ENCODE peak calls at places on chromosomes 1 and 21, in five cellular contexts. U is prostate gland, V is fibroblast of lung, S is Panc1, O is right cardiac atrium. J is an unnamed sample.

GRCh38 chr1:107244734-107245495 is 104.1 kb downstream of the NTNG1 start:
- DNase-seq in U (no peak), V (no peak), S (no peak), O (no peak), J (no peak)

GRCh38 chr21:45080639-45081414 is 6.4 kb downstream of the ADARB1 start:
- DNase-seq in U (no peak), V (peak; percentile 48), S (no peak), O (no peak), J (no peak)

GRCh38 chr1:236608930-236609726 is 4.8 kb upstream of the HEATR1 start:
- DNase-seq in U (no peak), V (peak; percentile 60), S (no peak), O (peak; percentile 77), J (no peak)

GRCh38 chr1:32496127-32496526 is 31.3 kb downstream of the ZBTB8B start:
- DNase-seq in U (peak; percentile 19), V (peak; percentile 59), S (no peak), O (peak; percentile 55), J (no peak)

GRCh38 chr1:171434717-171435346 is 50.5 kb upstream of the PRRC2C start:
- DNase-seq in U (no peak), V (peak; percentile 88), S (no peak), O (peak; percentile 54), J (peak; percentile 44)

GRCh38 chr1:39409055-39409816 is 82.2 kb upstream of the BMP8A start:
- DNase-seq in U (no peak), V (peak; percentile 72), S (no peak), O (peak; percentile 85), J (no peak)

GRCh38 chr1:41588334-41588875 is 103.9 kb upstream of the EDN2 start:
- DNase-seq in U (no peak), V (no peak), S (no peak), O (no peak), J (no peak)

GRCh38 chr1:78359666-78360065 is 131.1 kb upstream of the PTGFR start:
- DNase-seq in U (no peak), V (peak; percentile 21), S (no peak), O (no peak), J (no peak)

GRCh38 chr1:42847721-42848470 is 1.5 kb downstream of the ZNF691 start:
- DNase-seq in U (no peak), V (no peak), S (no peak), O (no peak), J (no peak)

GRCh38 chr1:246198141-246198820 is 308.8 kb downstream of the SMYD3 start:
- DNase-seq in U (no peak), V (no peak), S (no peak), O (no peak), J (no peak)

GRCh38 chr1:36239941-36240637 is 15.8 kb downstream of the THRAP3 start:
- DNase-seq in U (no peak), V (peak; percentile 86), S (no peak), O (no peak), J (no peak)

GRCh38 chr1:172041689-172042088 is 200.4 kb downstream of the DNM3 start:
- DNase-seq in U (no peak), V (peak; percentile 41), S (peak; percentile 18), O (no peak), J (no peak)

GRCh38 chr1:77382361-77382760 is 100.5 kb downstream of the AK5 start:
- DNase-seq in U (no peak), V (peak; percentile 32), S (no peak), O (no peak), J (peak; percentile 14)

GRCh38 chr1:234656070-234656875 is 46.3 kb upstream of the IRF2BP2 start:
- DNase-seq in U (no peak), V (no peak), S (no peak), O (no peak), J (no peak)

GRCh38 chr1:89855413-89856123 is 34.7 kb downstream of the LRRC8D start:
- DNase-seq in U (no peak), V (peak; percentile 61), S (no peak), O (no peak), J (no peak)

GRCh38 chr1:26317612-26318337 is at the start of gene CD52:
- DNase-seq in U (no peak), V (no peak), S (no peak), O (peak; percentile 38), J (no peak)

GRCh38 chr1:200899954-200900867 is 5.5 kb downstream of the INAVA start:
- DNase-seq in U (no peak), V (no peak), S (no peak), O (no peak), J (no peak)

GRCh38 chr1:205961970-205962820 is 18.9 kb upstream of the SLC26A9 start:
- DNase-seq in U (peak; percentile 25), V (peak; percentile 12), S (no peak), O (no peak), J (no peak)

GRCh38 chr1:156491151-156491949 is 9.2 kb downstream of the MEF2D start:
- DNase-seq in U (no peak), V (no peak), S (no peak), O (peak; percentile 27), J (no peak)

GRCh38 chr1:156493154-156493631 is 7.4 kb downstream of the MEF2D start:
- DNase-seq in U (peak; percentile 84), V (no peak), S (no peak), O (peak; percentile 73), J (no peak)

GRCh38 chr1:156492013-156492590 is 8.5 kb downstream of the MEF2D start:
- DNase-seq in U (no peak), V (no peak), S (no peak), O (peak; percentile 60), J (no peak)

GRCh38 chr1:156493749-156494148 is 6.8 kb downstream of the MEF2D start:
- DNase-seq in U (no peak), V (no peak), S (no peak), O (peak; percentile 46), J (no peak)

DNA sequence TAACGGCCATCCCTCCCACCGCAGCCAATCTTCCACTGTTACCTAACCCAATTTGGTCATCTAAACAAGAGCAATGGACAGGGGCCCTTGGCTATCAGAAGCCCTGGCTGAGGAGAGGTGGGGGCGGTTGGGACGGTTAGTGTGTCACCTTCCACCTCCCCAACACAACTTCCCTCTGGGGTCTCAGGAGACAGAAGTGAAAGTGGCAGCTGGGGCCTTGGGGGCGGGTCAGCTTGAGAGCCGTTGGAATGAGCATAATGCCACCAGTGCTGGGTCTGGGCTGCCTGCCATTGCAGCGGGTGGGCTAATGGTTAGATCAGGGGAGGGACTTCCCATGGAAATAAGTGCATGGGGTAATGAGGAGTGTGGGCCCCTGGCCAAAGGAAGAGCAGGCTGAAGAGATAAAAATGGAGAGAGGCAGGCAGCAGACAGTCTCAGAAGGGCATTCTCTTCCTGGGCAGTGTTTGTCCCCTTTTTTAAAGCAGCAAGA is 7.9 kb downstream of the MEF2D start:
- DNase-seq in U (no peak), V (no peak), S (no peak), O (peak; percentile 77), J (no peak)
- H3K27ac ChIP-seq in U (peak overlapping the region; percentile 80), V (no peak overlapping the region), S (no peak overlapping the region), O (peak overlapping the region; percentile 96), J (no peak overlapping the region)

GRCh38 chr1:117007719-117008013 is 6.1 kb downstream of the CD101 start:
- DNase-seq in U (no peak), V (no peak), S (no peak), O (no peak), J (no peak)

GRCh38 chr1:117001254-117001927 is at the start of gene CD101:
- DNase-seq in U (no peak), V (no peak), S (no peak), O (no peak), J (no peak)

GRCh38 chr1:117000142-117000541 is 1.4 kb upstream of the CD101 start:
- DNase-seq in U (no peak), V (no peak), S (no peak), O (no peak), J (no peak)

GRCh38 chr1:116999596-116999995 is 2.0 kb upstream of the CD101 start:
- DNase-seq in U (no peak), V (no peak), S (no peak), O (no peak), J (no peak)

DNA sequence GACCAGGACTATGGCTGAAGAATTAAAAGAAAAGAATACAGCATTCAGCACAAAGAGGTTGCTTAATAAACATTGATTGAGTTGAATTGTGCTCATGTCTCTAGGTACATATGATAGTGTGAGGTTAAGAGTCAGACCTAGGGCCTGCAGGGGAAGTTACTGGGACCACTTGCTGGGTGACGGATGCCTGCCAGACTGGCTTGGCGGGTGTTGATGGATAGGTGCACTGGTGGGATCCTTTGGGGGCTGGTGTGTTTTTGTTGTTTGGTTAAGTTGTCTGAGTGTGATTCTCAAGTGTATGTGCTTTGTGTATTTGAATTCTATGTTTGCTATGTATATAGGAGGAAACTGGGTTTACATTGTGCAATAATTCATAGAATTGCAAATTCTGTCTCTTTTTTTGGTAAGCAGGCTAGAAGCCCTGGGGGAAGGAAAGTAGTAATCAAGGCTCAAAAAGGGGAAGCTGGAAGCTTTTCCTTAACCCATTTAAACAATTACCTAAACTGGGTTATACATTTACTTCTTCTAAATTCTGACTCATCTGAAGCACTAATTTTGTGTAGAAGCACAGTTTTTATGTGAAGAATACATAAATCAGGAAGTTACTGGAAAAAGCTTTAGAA is 1.8 kb downstream of the CD101 start:
- DNase-seq in U (no peak), V (no peak), S (no peak), O (no peak), J (no peak)
- H3K27ac ChIP-seq in U (no peak overlapping the region), V (no peak overlapping the region), S (no peak overlapping the region), O (no peak overlapping the region), J (no peak overlapping the region)

DNA sequence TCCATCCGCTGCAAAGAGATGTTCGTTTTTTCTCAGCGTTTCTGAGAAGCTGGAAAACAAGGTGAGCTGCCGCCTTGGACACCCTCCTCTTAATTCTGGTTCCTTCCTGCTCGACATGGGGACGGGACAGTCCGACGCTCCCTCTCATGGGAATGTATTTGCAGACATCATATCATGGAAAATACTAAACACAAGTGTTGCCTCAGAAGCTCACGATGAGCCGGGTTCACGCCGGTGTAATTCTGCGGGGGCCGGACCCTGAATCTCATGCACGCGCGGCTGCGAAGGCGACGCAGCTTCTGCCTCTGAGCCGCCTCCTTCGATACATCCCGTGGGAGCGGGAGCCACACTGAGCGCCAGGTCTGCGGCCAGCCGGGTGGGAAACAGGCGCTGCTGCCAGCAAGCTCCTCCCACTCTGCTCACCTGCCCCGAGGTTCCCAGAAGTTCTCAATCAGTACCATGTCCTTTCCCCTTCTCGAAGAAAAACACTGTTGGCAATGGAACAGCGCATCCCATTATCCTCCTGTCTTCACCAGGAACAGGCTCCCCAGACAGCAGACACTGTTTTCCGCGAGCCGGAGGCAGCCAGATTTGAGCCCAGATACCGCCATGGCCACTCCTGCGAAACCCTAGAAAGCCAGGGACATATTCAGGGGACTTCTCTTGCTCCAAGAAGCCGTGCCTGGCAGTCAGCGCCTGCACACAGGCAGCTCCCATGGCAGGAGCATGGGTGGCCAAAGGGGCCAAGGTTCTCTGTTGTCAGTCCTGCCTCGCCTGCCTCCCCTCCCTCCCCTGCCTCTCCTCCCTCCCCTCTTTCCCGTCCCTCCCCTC is 98.0 kb downstream of the WDR4 start:
- DNase-seq in U (peak; percentile 74), V (no peak), S (no peak), O (no peak), J (no peak)
- H3K27ac ChIP-seq in U (peak overlapping the region; percentile 55), V (no peak overlapping the region), S (no peak overlapping the region), O (no peak overlapping the region), J (no peak overlapping the region)

GRCh38 chr1:38256072-38256471 is 209.5 kb upstream of the POU3F1 start:
- DNase-seq in U (no peak), V (no peak), S (no peak), O (no peak), J (no peak)
- H3K27ac ChIP-seq in U (no peak overlapping the region), V (no peak overlapping the region), S (no peak overlapping the region), O (no peak overlapping the region), J (no peak overlapping the region)

GRCh38 chr1:95236784-95237575 is 3.0 kb downstream of the RWDD3 start:
- DNase-seq in U (no peak), V (no peak), S (no peak), O (no peak), J (no peak)
- H3K27ac ChIP-seq in U (no peak overlapping the region), V (no peak overlapping the region), S (no peak overlapping the region), O (no peak overlapping the region), J (no peak overlapping the region)